ENCODE peak calls at places on chromosome X, in seven cellular contexts. L is lower leg skin, G is breast epithelium, I is A549, E is IMR-90, D is uterus, U is K562. M is an unnamed sample.

GRCh38 chrX:132766452-132766851 is 192.0 kb downstream of the HS6ST2 start:
- DNase-seq in E (no peak), D (no peak), G (no peak), L (no peak), U (no peak), I (no peak), M (no peak)

GRCh38 chrX:7904557-7904956 is 22.7 kb downstream of the PNPLA4 start:
- DNase-seq in G (no peak), U (no peak), D (no peak), E (peak), L (no peak), I (no peak), M (no peak)

GRCh38 chrX:155028192-155028591 is 1.5 kb downstream of the FUNDC2 start:
- DNase-seq in D (no peak), U (no peak), G (no peak), I (peak), L (no peak), E (no peak), M (no peak)

GRCh38 chrX:981791-982626 is 230.4 kb downstream of the CRLF2 start:
- DNase-seq in E (no peak), G (no peak), L (peak), I (no peak), U (no peak), D (no peak), M (no peak)

GRCh38 chrX:39677585-39677984 is 420.2 kb downstream of the BCOR start:
- DNase-seq in L (no peak), I (no peak), U (no peak), E (no peak), D (no peak), G (no peak), M (no peak)

GRCh38 chrX:13387656-13388421 is 68.0 kb upstream of the ATXN3L start:
- DNase-seq in E (peak), U (no peak), D (no peak), G (no peak), L (no peak), I (no peak), M (no peak)

GRCh38 chrX:100654256-100654655 is 10.3 kb downstream of the SRPX2 start:
- DNase-seq in E (peak), I (peak), L (no peak), G (no peak), D (no peak), U (no peak), M (peak)

GRCh38 chrX:99722094-99722493 is 688.0 kb downstream of the PCDH19 start:
- DNase-seq in L (no peak), E (no peak), U (no peak), I (no peak), D (no peak), G (no peak), M (no peak)

GRCh38 chrX:53266175-53266574 is 15.2 kb downstream of the IQSEC2 start:
- DNase-seq in U (no peak), G (no peak), I (peak), E (no peak), L (no peak), D (no peak), M (no peak)

GRCh38 chrX:152895724-152896420 is 2.0 kb upstream of the ZNF185 start:
- DNase-seq in D (no peak), I (no peak), G (peak), L (no peak), U (no peak), E (no peak), M (no peak)

GRCh38 chrX:132165651-132166050 is 37.8 kb upstream of the FRMD7 start:
- DNase-seq in L (no peak), D (no peak), I (no peak), G (no peak), U (no peak), E (no peak), M (no peak)

GRCh38 chrX:110277609-110278008 is 40.3 kb downstream of the AMMECR1 start:
- DNase-seq in U (no peak), I (no peak), D (no peak), G (no peak), L (no peak), E (no peak), M (no peak)

GRCh38 chrX:776529-777230 is 146.1 kb downstream of the SHOX start:
- DNase-seq in D (no peak), G (no peak), I (no peak), L (no peak), U (no peak), E (no peak), M (no peak)

GRCh38 chrX:41449138-41449537 is 2.0 kb downstream of the NYX start:
- DNase-seq in L (no peak), U (no peak), D (no peak), I (no peak), G (no peak), E (no peak), M (no peak)

GRCh38 chrX:31807165-31807564 is 735.3 kb upstream of the FTHL17 start:
- DNase-seq in U (no peak), G (no peak), E (no peak), I (no peak), L (no peak), D (no peak), M (no peak)

GRCh38 chrX:101677028-101677427 is 17.4 kb upstream of the ARMCX2 start:
- DNase-seq in I (no peak), G (no peak), L (no peak), E (no peak), U (no peak), D (no peak), M (no peak)

GRCh38 chrX:35711281-35711680 is 86.9 kb upstream of the MAGEB16 start:
- DNase-seq in U (no peak), I (no peak), E (no peak), D (no peak), L (no peak), G (no peak), M (no peak)

GRCh38 chrX:25015486-25016360 is at the start of gene ARX:
- DNase-seq in G (no peak), D (no peak), L (no peak), U (peak), I (peak), E (peak), M (peak)

GRCh38 chrX:109848451-109849050 is 115.5 kb upstream of the ACSL4 start:
- DNase-seq in L (no peak), E (no peak), G (no peak), D (no peak), I (no peak), U (peak), M (no peak)

GRCh38 chrX:50581405-50581804 is 110.8 kb upstream of the DGKK start:
- DNase-seq in D (no peak), E (no peak), L (no peak), I (no peak), U (no peak), G (no peak), M (no peak)

GRCh38 chrX:40012039-40012799 is 85.5 kb downstream of the BCOR start:
- DNase-seq in E (peak), I (no peak), L (no peak), U (no peak), D (peak), G (no peak), M (no peak)

GRCh38 chrX:38060331-38060878 is 54.1 kb downstream of the SYTL5 start:
- DNase-seq in U (no peak), L (no peak), I (no peak), G (no peak), D (no peak), E (no peak), M (no peak)

GRCh38 chrX:73829890-73830466 is 267.0 kb downstream of the CHIC1 start:
- DNase-seq in E (no peak), U (no peak), L (no peak), I (no peak), G (no peak), D (no peak), M (no peak)

GRCh38 chrX:135740683-135741149 is 27.3 kb downstream of the CT45A3 start:
- DNase-seq in G (no peak), E (no peak), U (peak), I (peak), L (peak), D (no peak), M (peak)

GRCh38 chrX:73851014-73852009 is 288.3 kb downstream of the CHIC1 start:
- DNase-seq in U (peak), D (peak), I (no peak), E (peak), L (peak), G (peak), M (peak)

GRCh38 chrX:34559325-34559724 is 97.8 kb downstream of the TMEM47 start:
- DNase-seq in D (no peak), G (no peak), I (peak), E (peak), L (no peak), U (no peak), M (no peak)

GRCh38 chrX:80512924-80513323 is 92.7 kb downstream of the TENT5D start:
- DNase-seq in G (no peak), E (no peak), D (no peak), U (no peak), L (no peak), I (no peak), M (no peak)

GRCh38 chrX:3345281-3346081 is 971 bp downstream of the MXRA5 start:
- DNase-seq in L (peak), E (no peak), G (peak), I (no peak), D (peak), U (no peak), M (peak)

GRCh38 chrX:148498067-148498466 is 2.4 kb upstream of the AFF2 start:
- DNase-seq in G (no peak), I (no peak), U (no peak), E (no peak), D (no peak), L (no peak), M (no peak)

GRCh38 chrX:44094821-44095530 is 121.8 kb upstream of the NDP start:
- DNase-seq in D (no peak), L (no peak), I (no peak), U (no peak), G (no peak), E (no peak), M (no peak)

GRCh38 chrX:43962636-43963035 is 10.6 kb downstream of the NDP start:
- DNase-seq in G (no peak), I (no peak), D (no peak), U (no peak), L (no peak), E (no peak), M (no peak)

GRCh38 chrX:12973561-12974216 is 1.2 kb upstream of the TMSB4X start:
- DNase-seq in L (no peak), G (no peak), D (peak), E (no peak), I (no peak), U (no peak), M (no peak)

GRCh38 chrX:134423606-134424005 is 36.4 kb upstream of the HPRT1 start:
- DNase-seq in U (no peak), L (no peak), D (no peak), G (no peak), E (peak), I (peak), M (no peak)

GRCh38 chrX:72052415-72053090 is 79.2 kb downstream of the RTL5 start:
- DNase-seq in U (no peak), D (no peak), G (no peak), E (peak), L (peak), I (no peak), M (no peak)

GRCh38 chrX:131795442-131796229 is 227.5 kb upstream of the STK26 start:
- DNase-seq in I (no peak), L (no peak), D (no peak), G (no peak), E (no peak), U (no peak), M (no peak)

GRCh38 chrX:143429831-143430230 is 87.4 kb downstream of the SPANXN3 start:
- DNase-seq in D (no peak), E (no peak), I (no peak), G (no peak), U (no peak), L (no peak), M (no peak)

GRCh38 chrX:17590892-17591740 is 146.2 kb upstream of the SCML1 start:
- DNase-seq in U (peak), D (peak), G (peak), E (peak), I (peak), L (no peak), M (peak)

GRCh38 chrX:133783273-133783672 is 202.1 kb downstream of the GPC3 start:
- DNase-seq in U (no peak), G (no peak), D (no peak), L (no peak), E (no peak), I (no peak), M (no peak)

GRCh38 chrX:102155806-102156179 is at the start of gene BEX5:
- DNase-seq in G (peak), E (no peak), U (peak), L (peak), D (peak), I (no peak), M (peak)

GRCh38 chrX:15797707-15798106 is 7.4 kb downstream of the ZRSR2 start:
- DNase-seq in U (no peak), E (peak), D (no peak), I (no peak), G (no peak), L (no peak), M (no peak)
- H3K4me3 ChIP-seq in U (no peak), E (no peak), D (no peak), I (no peak), G (no peak), L (no peak), M (no peak)

GRCh38 chrX:104156630-104157529 is at the start of gene SLC25A53:
- DNase-seq in U (peak), D (peak), L (peak), G (peak), I (peak), E (peak), M (peak)
- TF ChIP-seq POLR2A in U (peak), D (peak), L (no peak), G (no peak), I (peak), E (peak), M (no peak)

GRCh38 chrX:125205918-125206665 is 113.6 kb upstream of the TEX13C start:
- DNase-seq in I (peak), U (no peak), E (no peak), D (no peak), L (no peak), G (no peak), M (peak)
- H3K4me3 ChIP-seq in I (peak), U (no peak), E (no peak), D (peak), L (no peak), G (peak), M (no peak)

DNA sequence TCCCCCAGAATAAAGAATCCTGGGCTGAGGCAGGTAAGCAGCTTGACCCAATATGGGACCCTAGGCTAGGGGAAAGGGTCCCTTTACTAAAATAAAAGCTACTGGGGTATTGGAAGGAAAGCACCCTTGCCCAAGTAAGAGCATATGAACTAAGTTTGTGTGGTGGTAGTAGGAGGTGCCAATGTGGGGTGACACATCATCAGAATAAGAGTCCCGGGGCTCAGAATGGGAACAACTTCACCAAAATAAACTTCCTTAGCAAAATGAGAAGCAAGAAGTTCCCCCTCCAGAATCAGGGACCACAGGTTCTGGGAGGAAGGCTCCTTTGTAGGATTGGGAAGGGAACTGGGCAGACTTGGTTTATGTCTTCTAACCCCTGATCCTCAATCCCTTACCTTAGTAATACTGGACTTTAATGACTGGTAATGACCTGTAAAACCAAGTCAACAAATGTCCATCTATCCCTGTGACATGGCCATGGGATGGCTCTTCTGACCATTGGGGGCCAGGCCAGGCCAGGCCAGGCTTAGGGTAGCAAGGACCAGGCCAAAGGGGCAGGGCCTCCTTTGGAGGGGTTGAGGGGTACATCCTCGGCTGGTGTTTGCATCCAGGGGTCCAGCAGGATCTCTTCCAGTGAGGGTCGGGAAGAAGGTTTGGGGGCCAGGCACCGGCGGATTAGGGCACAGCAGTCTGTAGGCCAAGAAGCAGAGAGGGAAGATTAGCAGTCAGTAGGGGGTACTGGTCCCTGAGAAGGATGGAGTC is 2.3 kb upstream of the SLC35A2 start:
- DNase-seq in G (no peak), E (no peak), L (no peak), I (no peak), D (no peak), U (no peak), M (no peak)
- TF ChIP-seq POLR2A in G (no peak), E (no peak), L (no peak), I (no peak), D (no peak), U (no peak), M (no peak)

GRCh38 chrX:51891245-51891644 is 2.2 kb upstream of the MAGED1 start:
- DNase-seq in G (no peak), I (no peak), E (no peak), L (no peak), U (no peak), D (no peak), M (no peak)

GRCh38 chrX:51892921-51893745 is at the start of gene MAGED1:
- DNase-seq in I (peak), U (no peak), G (peak), D (peak), L (peak), E (peak), M (peak)

GRCh38 chrX:51893931-51894696 is 691 bp downstream of the MAGED1 start:
- DNase-seq in G (no peak), E (peak), D (peak), I (peak), L (no peak), U (no peak), M (peak)

GRCh38 chrX:51889851-51890250 is 3.6 kb upstream of the MAGED1 start:
- DNase-seq in I (no peak), E (no peak), D (no peak), L (no peak), U (no peak), G (no peak), M (peak)

DNA sequence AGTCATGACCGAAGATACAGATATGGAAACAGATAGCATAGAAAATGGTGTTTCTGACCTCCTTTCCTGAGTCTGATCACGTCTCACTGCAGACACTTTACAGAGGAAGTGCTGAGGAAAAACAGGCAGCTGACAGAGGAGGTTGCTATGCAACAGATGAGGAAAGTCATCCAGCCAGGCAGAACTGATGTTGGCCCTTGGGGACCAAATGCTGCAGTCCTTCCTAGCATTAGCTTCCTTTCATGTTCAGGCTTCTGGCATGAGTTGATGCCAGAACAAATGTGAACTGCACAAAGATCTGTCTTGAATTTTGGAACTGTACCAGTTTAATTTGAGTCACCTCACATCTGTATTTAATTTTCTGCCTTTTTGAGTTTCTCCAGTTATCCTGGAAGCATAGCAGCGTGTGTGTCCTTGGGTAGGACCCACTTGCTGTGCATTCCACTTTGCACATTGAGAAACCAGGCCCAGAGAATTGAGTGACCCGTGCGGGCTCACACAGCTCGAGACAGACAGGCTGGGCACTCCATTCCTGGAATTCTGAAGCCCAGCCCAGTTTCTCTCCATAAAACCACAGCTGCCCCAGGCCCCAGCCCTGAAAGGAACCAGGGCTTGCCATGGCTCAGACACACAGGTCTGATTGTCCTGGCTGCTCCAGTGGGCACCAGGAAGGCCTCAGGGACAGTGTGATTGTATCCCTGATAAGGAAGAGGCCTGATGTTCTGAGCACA is 1.4 kb upstream of the MAGED1 start:
- DNase-seq in U (no peak), D (peak), G (no peak), E (peak), I (no peak), L (no peak), M (peak)
- H3K4me3 ChIP-seq in U (no peak), D (no peak), G (no peak), E (no peak), I (no peak), L (no peak), M (no peak)

GRCh38 chrX:118839334-118839958 is 15.8 kb downstream of the ZCCHC12 start:
- DNase-seq in L (peak), E (peak), D (peak), G (peak), U (peak), I (peak), M (peak)
- TF ChIP-seq POLR2A in L (no peak), E (no peak), D (no peak), G (no peak), U (no peak), I (peak), M (no peak)

DNA sequence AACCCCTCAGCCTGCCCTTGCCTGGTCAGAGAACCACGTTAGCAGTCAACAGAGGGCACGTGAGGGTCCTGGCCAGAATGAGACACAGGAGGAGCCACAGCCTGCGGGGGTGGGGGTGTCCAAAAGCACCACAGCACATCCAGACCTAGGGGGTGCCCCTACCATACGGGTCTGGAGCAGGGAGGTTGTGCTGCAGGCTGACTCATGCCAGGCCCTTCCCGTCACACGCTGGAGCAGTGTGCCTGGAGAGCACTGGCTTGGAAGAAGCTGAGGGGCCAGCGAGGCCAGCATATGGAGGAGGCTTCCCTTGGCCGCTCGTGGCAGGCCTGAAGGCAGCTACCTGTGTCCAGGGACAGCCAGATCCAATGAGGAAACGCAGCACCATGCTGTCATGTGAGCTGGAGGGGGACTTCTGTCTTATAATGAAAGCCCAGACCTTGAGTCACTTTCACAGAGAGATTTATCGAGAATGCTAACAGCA is 1.5 kb upstream of the IRAK1 start:
- DNase-seq in U (peak), L (no peak), E (peak), D (peak), G (no peak), I (no peak), M (no peak)
- H3K4me3 ChIP-seq in U (peak), L (no peak), E (no peak), D (no peak), G (no peak), I (peak), M (no peak)

GRCh38 chrX:124033821-124034220 is 72.3 kb downstream of the STAG2 start:
- DNase-seq in G (no peak), E (peak), D (no peak), I (no peak), L (no peak), U (no peak), M (no peak)

GRCh38 chrX:124026529-124026928 is 65.0 kb downstream of the STAG2 start:
- DNase-seq in L (no peak), G (no peak), U (no peak), D (no peak), E (no peak), I (no peak), M (no peak)

GRCh38 chrX:124028177-124028576 is 66.7 kb downstream of the STAG2 start:
- DNase-seq in U (no peak), G (no peak), I (no peak), D (no peak), L (no peak), E (peak), M (no peak)

GRCh38 chrX:124035657-124036056 is 74.2 kb downstream of the STAG2 start:
- DNase-seq in U (no peak), E (no peak), I (no peak), D (no peak), L (no peak), G (no peak), M (no peak)

GRCh38 chrX:124030520-124030919 is 69.0 kb downstream of the STAG2 start:
- DNase-seq in U (no peak), E (no peak), I (no peak), L (no peak), D (no peak), G (no peak), M (no peak)
- TF ChIP-seq POLR2A in U (no peak), E (no peak), I (no peak), L (no peak), D (no peak), G (no peak), M (no peak)